ENCODE peak calls at places on chromosomes 3 and 15, in five cellular contexts. One of them, this sample, is unnamed. For H3K4me1, the result is how much of the 10 kb centered on the place peaks cover.

GRCh38 chr3:14511623-14511965 is 28.5 kb downstream of the GRIP2 start:
- DNase-seq in gastrocnemius medialis: no peak
- DNase-seq in aorta: no peak
- DNase-seq in psoas muscle: no peak
- DNase-seq in HCT116: no peak
- DNase-seq in this sample: no peak

GRCh38 chr15:48581221-48581620 is 64.3 kb downstream of the FBN1 start:
- DNase-seq in gastrocnemius medialis: no peak
- DNase-seq in aorta: no peak
- DNase-seq in psoas muscle: no peak
- DNase-seq in HCT116: no peak
- DNase-seq in this sample: no peak

GRCh38 chr3:193971268-193971751 is 164.6 kb upstream of the HES1 start:
- DNase-seq in gastrocnemius medialis: no peak
- DNase-seq in aorta: no peak
- DNase-seq in psoas muscle: no peak
- DNase-seq in HCT116: no peak
- DNase-seq in this sample: no peak

GRCh38 chr3:31346542-31346979 is 186.2 kb upstream of the STT3B start:
- DNase-seq in gastrocnemius medialis: no peak
- DNase-seq in aorta: no peak
- DNase-seq in psoas muscle: no peak
- DNase-seq in HCT116: no peak
- DNase-seq in this sample: no peak

GRCh38 chr15:69478259-69478687 is 25.7 kb downstream of the RPLP1 start:
- DNase-seq in gastrocnemius medialis: no peak
- DNase-seq in aorta: peak
- DNase-seq in psoas muscle: no peak
- DNase-seq in HCT116: peak
- DNase-seq in this sample: peak

GRCh38 chr15:73867426-73867825 is 5.9 kb upstream of the TBC1D21 start:
- DNase-seq in gastrocnemius medialis: no peak
- DNase-seq in aorta: no peak
- DNase-seq in psoas muscle: no peak
- DNase-seq in HCT116: no peak
- DNase-seq in this sample: no peak

GRCh38 chr3:94299741-94300140 is 236.9 kb downstream of the NSUN3 start:
- DNase-seq in gastrocnemius medialis: no peak
- DNase-seq in aorta: no peak
- DNase-seq in psoas muscle: no peak
- DNase-seq in HCT116: no peak
- DNase-seq in this sample: no peak

GRCh38 chr3:25558106-25558505 is 106.6 kb downstream of the TOP2B start:
- DNase-seq in gastrocnemius medialis: no peak
- DNase-seq in aorta: no peak
- DNase-seq in psoas muscle: no peak
- DNase-seq in HCT116: no peak
- DNase-seq in this sample: no peak

GRCh38 chr3:41198526-41198925 is 779 bp upstream of the CTNNB1 start:
- DNase-seq in gastrocnemius medialis: peak
- DNase-seq in aorta: peak
- DNase-seq in psoas muscle: no peak
- DNase-seq in HCT116: no peak
- DNase-seq in this sample: no peak

GRCh38 chr15:73809728-73810501 is 56.8 kb upstream of the INSYN1 start:
- DNase-seq in gastrocnemius medialis: no peak
- DNase-seq in aorta: peak
- DNase-seq in psoas muscle: no peak
- DNase-seq in HCT116: no peak
- DNase-seq in this sample: no peak

GRCh38 chr15:82986442-82986780 is 401 bp downstream of the RAMAC start:
- DNase-seq in gastrocnemius medialis: no peak
- DNase-seq in aorta: no peak
- DNase-seq in psoas muscle: no peak
- DNase-seq in HCT116: no peak
- DNase-seq in this sample: no peak

GRCh38 chr3:153442386-153442785 is 280.4 kb downstream of the RAP2B start:
- DNase-seq in gastrocnemius medialis: no peak
- DNase-seq in aorta: no peak
- DNase-seq in psoas muscle: no peak
- DNase-seq in HCT116: no peak
- DNase-seq in this sample: no peak

GRCh38 chr3:187256217-187256616 is 35.3 kb downstream of the MASP1 start:
- DNase-seq in gastrocnemius medialis: no peak
- DNase-seq in aorta: no peak
- DNase-seq in psoas muscle: no peak
- DNase-seq in HCT116: no peak
- DNase-seq in this sample: no peak

GRCh38 chr3:187247398-187247797 is 44.1 kb downstream of the MASP1 start:
- DNase-seq in gastrocnemius medialis: no peak
- DNase-seq in aorta: no peak
- DNase-seq in psoas muscle: no peak
- DNase-seq in HCT116: no peak
- DNase-seq in this sample: no peak

GRCh38 chr3:187251599-187251998 is 39.9 kb downstream of the MASP1 start:
- DNase-seq in gastrocnemius medialis: no peak
- DNase-seq in aorta: no peak
- DNase-seq in psoas muscle: no peak
- DNase-seq in HCT116: no peak
- DNase-seq in this sample: no peak

GRCh38 chr3:187255314-187255713 is 36.2 kb downstream of the MASP1 start:
- DNase-seq in gastrocnemius medialis: no peak
- DNase-seq in aorta: no peak
- DNase-seq in psoas muscle: no peak
- DNase-seq in HCT116: no peak
- DNase-seq in this sample: no peak

DNA sequence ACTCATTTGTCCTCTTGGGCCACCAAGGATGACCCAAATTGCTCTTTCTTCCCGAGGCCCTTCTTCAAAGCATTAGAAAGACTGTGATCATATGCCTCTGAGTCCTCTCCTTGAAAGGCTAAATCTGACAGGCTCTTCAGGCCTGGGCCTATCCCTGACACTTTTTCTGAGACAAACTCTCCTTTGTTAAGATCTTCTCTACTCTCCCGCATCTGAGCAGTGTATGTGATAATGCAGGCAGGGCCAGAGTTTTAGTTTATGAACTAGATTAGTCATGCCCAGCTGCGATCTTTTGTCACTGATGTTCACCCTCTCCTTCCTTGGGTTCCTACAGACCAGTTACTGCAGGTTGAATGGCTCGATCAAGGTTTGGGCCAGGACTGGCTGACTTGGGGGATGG is 39.2 kb downstream of the MASP1 start:
- DNase-seq in gastrocnemius medialis: no peak
- DNase-seq in aorta: no peak
- DNase-seq in psoas muscle: no peak
- DNase-seq in HCT116: no peak
- DNase-seq in this sample: no peak
- H3K4me1 ChIP-seq in gastrocnemius medialis: under half
- H3K4me1 ChIP-seq in aorta: under half
- H3K4me1 ChIP-seq in psoas muscle: under half
- H3K4me1 ChIP-seq in HCT116: under half
- H3K4me1 ChIP-seq in this sample: under half

DNA sequence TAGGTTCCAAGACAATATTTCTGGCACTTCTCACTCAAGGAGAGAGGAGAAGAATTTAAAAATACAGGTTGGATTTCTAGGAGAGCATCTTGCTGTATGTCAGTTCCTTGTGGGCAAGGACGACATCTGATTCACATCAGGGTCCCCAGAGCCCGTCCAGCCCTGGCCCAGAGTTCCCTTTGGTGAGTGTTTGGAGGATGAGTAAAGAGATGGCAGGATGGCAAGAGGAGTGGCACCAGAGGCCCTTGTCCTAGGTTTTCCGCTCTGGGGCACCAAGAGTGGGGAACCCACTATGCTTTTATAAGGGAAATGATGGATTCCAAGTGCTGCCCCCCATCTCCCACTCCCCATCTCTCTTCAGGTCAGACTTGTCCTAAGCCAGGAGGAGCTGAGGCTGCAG is 181.8 kb downstream of the TBC1D2B start:
- DNase-seq in gastrocnemius medialis: no peak
- DNase-seq in aorta: no peak
- DNase-seq in psoas muscle: no peak
- DNase-seq in HCT116: no peak
- DNase-seq in this sample: no peak
- H3K4me3 ChIP-seq in gastrocnemius medialis: no peak
- H3K4me3 ChIP-seq in aorta: no peak
- H3K4me3 ChIP-seq in psoas muscle: no peak
- H3K4me3 ChIP-seq in HCT116: no peak
- H3K4me3 ChIP-seq in this sample: no peak

GRCh38 chr15:92617197-92618037 is 38.2 kb downstream of the FAM174B start:
- DNase-seq in gastrocnemius medialis: peak
- DNase-seq in aorta: no peak
- DNase-seq in psoas muscle: peak
- DNase-seq in HCT116: no peak
- DNase-seq in this sample: no peak
- H3K4me1 ChIP-seq in gastrocnemius medialis: under half
- H3K4me1 ChIP-seq in aorta: under half
- H3K4me1 ChIP-seq in psoas muscle: under half
- H3K4me1 ChIP-seq in HCT116: under half
- H3K4me1 ChIP-seq in this sample: under half

DNA sequence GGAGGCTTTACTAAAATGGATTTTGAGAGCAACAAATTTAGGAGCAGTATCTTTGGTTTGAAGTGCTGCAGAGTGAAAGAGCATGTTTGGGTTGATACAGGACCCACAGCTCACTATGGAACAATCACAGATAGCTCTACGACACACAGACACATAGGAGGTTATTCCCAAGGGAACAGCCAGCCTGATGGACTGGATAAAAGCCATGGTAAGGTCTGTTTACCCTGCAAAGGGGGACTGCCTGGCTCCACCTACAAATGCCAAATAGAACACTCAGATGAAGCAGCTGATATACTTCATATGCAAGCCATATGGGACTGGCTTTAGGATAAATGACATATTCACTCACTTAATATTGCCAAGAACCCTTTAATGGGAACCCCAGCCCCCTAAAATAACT is 75.4 kb downstream of the CDC25A start:
- DNase-seq in gastrocnemius medialis: no peak
- DNase-seq in aorta: no peak
- DNase-seq in psoas muscle: no peak
- DNase-seq in HCT116: no peak
- DNase-seq in this sample: no peak
- H3K4me3 ChIP-seq in gastrocnemius medialis: no peak
- H3K4me3 ChIP-seq in aorta: no peak
- H3K4me3 ChIP-seq in psoas muscle: no peak
- H3K4me3 ChIP-seq in HCT116: no peak
- H3K4me3 ChIP-seq in this sample: no peak

GRCh38 chr15:40103124-40103858 is 5.4 kb downstream of the BMF start:
- DNase-seq in gastrocnemius medialis: peak
- DNase-seq in aorta: peak
- DNase-seq in psoas muscle: peak
- DNase-seq in HCT116: no peak
- DNase-seq in this sample: no peak
- H3K4me1 ChIP-seq in gastrocnemius medialis: half or more
- H3K4me1 ChIP-seq in aorta: under half
- H3K4me1 ChIP-seq in psoas muscle: half or more
- H3K4me1 ChIP-seq in HCT116: half or more
- H3K4me1 ChIP-seq in this sample: under half